ENCODE peak calls at places on chromosomes 4 and X, in nine cellular contexts. P, M, L, F, I, D, Y, J and T are unnamed samples.

GRCh38 chr4:38803833-38804653 is 548 bp downstream of the TLR1 start:
- DNase-seq in F (no peak), M (no peak), Y (no peak), J (no peak), P (no peak), I (no peak), D (peak; percentile 31), L (no peak), T (no peak)

GRCh38 chr4:154529737-154530136 is 20.5 kb downstream of the PLRG1 start:
- DNase-seq in M (no peak), L (peak; percentile 89), F (no peak), P (no peak), Y (no peak), I (no peak), J (no peak), D (no peak), T (no peak)

GRCh38 chr4:102734591-102735385 is 26.0 kb downstream of the MANBA start:
- DNase-seq in D (peak; percentile 10), J (no peak), Y (no peak), I (no peak), L (peak; percentile 6), P (no peak), M (no peak), F (peak; percentile 58), T (no peak)

GRCh38 chr4:14149469-14150030 is 522.0 kb upstream of the BOD1L1 start:
- DNase-seq in F (no peak), M (no peak), L (no peak), J (no peak), D (no peak), Y (no peak), P (no peak), I (no peak), T (no peak)

GRCh38 chrX:102126863-102127262 is 1.4 kb downstream of the TCEAL2 start:
- DNase-seq in M (no peak), L (no peak), J (no peak), I (no peak), F (no peak), P (no peak), Y (no peak), D (no peak), T (no peak)

GRCh38 chr4:26962720-26963119 is 102.1 kb downstream of the STIM2 start:
- DNase-seq in P (no peak), D (no peak), J (no peak), I (no peak), L (no peak), Y (no peak), M (no peak), F (no peak), T (no peak)

GRCh38 chr4:111641813-111642579 is 503.3 kb upstream of the FAM241A start:
- DNase-seq in F (no peak), Y (no peak), I (peak; percentile 91), D (peak; percentile 77), M (no peak), P (no peak), J (no peak), L (peak; percentile 68), T (no peak)

GRCh38 chr4:8131210-8131609 is 27.4 kb downstream of the ABLIM2 start:
- DNase-seq in D (no peak), I (no peak), J (no peak), P (no peak), M (no peak), L (no peak), F (no peak), Y (no peak), T (no peak)

GRCh38 chr4:172308078-172308477 is 494.9 kb downstream of the GALNTL6 start:
- DNase-seq in D (no peak), F (no peak), M (no peak), L (no peak), J (no peak), P (no peak), I (no peak), Y (no peak), T (no peak)

GRCh38 chrX:119147486-119147885 is 19.9 kb upstream of the KIAA1210 start:
- DNase-seq in F (no peak), M (no peak), Y (no peak), D (peak; percentile 6), L (no peak), P (no peak), J (no peak), I (no peak), T (no peak)

GRCh38 chr4:170391066-170391754 is 301.5 kb upstream of the AADAT start:
- DNase-seq in P (no peak), L (peak; percentile 84), Y (no peak), D (no peak), J (no peak), M (no peak), F (no peak), I (no peak), T (no peak)

GRCh38 chr4:133641191-133641590 is 492.1 kb downstream of the PCDH10 start:
- DNase-seq in J (no peak), I (no peak), F (no peak), Y (no peak), L (no peak), M (no peak), D (no peak), P (no peak), T (no peak)

GRCh38 chrX:100880368-100880767 is 6.2 kb upstream of the NOX1 start:
- DNase-seq in F (no peak), P (no peak), L (no peak), I (no peak), M (no peak), D (no peak), J (no peak), Y (no peak), T (no peak)

DNA sequence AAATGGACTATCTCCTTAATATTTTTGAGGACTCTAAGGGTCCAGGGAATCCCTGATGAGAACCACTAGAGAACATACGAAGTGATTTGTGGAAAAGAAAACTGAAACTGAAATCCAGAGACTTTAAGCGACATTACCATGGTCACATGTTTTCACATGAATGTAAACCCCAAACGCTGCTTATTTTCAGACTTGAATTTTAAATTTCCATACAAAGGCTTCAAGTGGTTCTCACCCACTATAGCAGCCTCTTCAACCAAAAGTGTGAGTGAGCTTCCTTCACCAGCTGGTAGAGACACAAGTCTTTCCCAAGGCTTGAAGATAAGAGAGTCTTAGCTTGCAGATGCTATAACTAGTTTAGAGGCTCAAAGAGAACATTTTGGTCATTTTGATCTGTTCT is 232.7 kb downstream of the MGST2 start:
- DNase-seq in M (no peak), F (no peak), Y (no peak), D (peak; percentile 40), J (no peak), L (no peak), P (no peak), I (no peak), T (no peak)
- H3K4me3 ChIP-seq in M (no peak overlapping the region), F (no peak overlapping the region), Y (peak overlapping the region; percentile 6), D (no peak overlapping the region), J (peak overlapping the region; percentile 35), L (no peak overlapping the region), P (no peak overlapping the region), I (no peak overlapping the region), T (peak overlapping the region; percentile 3)

GRCh38 chrX:115598556-115598955 is 37.6 kb downstream of the PLS3 start:
- DNase-seq in J (no peak), D (no peak), I (no peak), Y (no peak), L (no peak), P (no peak), M (no peak), F (no peak), T (no peak)

GRCh38 chrX:115603534-115604074 is 42.6 kb downstream of the PLS3 start:
- DNase-seq in Y (no peak), P (no peak), I (no peak), J (no peak), L (no peak), D (no peak), F (no peak), M (no peak), T (no peak)

GRCh38 chrX:115606861-115607260 is 45.9 kb downstream of the PLS3 start:
- DNase-seq in J (no peak), I (no peak), F (no peak), P (no peak), Y (no peak), L (no peak), M (no peak), D (no peak), T (no peak)

GRCh38 chrX:115602729-115603389 is 41.9 kb downstream of the PLS3 start:
- DNase-seq in P (no peak), L (no peak), M (no peak), Y (no peak), F (no peak), J (no peak), I (no peak), D (no peak), T (no peak)

DNA sequence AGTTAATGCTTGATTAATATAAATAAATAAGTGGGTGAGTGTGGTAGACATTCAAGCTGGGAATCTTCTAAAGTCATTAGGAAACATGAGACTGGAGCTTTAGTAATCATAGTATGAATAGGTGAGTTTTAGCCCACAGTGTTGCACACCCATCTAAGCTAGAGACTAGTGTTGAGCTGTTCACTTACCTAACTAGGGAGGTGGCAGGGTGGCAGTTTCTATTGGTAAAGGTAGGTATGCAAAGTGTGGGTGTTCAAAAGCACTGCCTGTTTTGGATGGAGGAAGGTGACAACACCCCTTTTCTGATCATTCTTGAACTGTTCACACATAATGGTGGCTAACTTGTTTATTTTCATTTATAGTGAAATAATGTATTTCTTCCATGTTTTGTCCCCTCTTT is 41.3 kb downstream of the PLS3 start:
- DNase-seq in L (peak; percentile 37), D (no peak), Y (no peak), J (no peak), M (no peak), F (no peak), P (no peak), I (no peak), T (no peak)
- H3K27ac ChIP-seq in L (no peak overlapping the region), D (no peak overlapping the region), Y (no peak overlapping the region), J (peak overlapping the region; percentile 1), M (peak overlapping the region; percentile 67), F (peak overlapping the region; percentile 75), P (peak overlapping the region; percentile 74), I (no peak overlapping the region), T (peak overlapping the region; percentile 32)

GRCh38 chr4:128289523-128290158 is 2.0 kb upstream of the PGRMC2 start:
- DNase-seq in J (no peak), F (no peak), P (no peak), I (no peak), Y (no peak), D (no peak), M (no peak), L (no peak), T (no peak)
- H3K4me3 ChIP-seq in J (no peak overlapping the region), F (no peak overlapping the region), P (no peak overlapping the region), I (no peak overlapping the region), Y (no peak overlapping the region), D (no peak overlapping the region), M (no peak overlapping the region), L (no peak overlapping the region), T (no peak overlapping the region)

DNA sequence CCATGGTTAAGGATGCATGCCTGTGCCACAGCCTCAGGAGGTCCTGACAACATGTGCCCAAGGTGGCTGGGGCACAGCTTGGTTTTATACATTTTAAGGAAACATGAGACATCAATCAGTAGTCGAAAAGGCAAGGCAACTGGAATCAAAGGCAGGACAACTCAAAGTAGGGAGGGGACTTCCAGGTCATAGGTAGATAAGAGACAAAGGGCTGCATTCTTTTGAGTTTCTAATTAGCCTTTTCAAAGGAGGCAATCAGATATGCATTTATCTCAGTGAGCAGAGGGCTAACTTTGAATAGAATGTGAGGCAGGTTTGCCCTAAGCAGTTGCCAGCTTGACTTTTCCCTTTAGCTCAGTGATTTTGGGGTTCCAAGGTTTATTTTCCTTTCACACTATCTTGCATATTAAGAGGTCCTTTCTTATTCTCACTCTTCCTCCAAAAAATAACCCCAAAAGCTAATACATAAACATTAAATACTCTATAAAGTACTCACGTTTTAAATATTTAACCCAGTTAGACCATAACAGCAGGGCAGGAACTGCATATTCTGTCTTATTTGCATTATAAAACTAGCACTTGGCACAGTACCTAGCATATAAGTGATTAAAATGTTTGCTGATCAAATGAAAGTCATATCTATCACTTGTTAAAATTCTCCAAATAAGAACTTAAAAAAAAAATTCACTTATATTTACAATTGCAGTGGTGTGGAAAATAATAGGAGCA is 36.3 kb upstream of the UGT8 start:
- DNase-seq in I (no peak), F (no peak), P (no peak), D (peak; percentile 62), L (no peak), M (no peak), Y (no peak), J (no peak), T (no peak)
- H3K27ac ChIP-seq in I (no peak overlapping the region), F (no peak overlapping the region), P (no peak overlapping the region), D (peak overlapping the region; percentile 12), L (no peak overlapping the region), M (no peak overlapping the region), Y (no peak overlapping the region), J (no peak overlapping the region), T (no peak overlapping the region)